ENCODE peak calls at places on chromosomes 3 and 15, in seven cellular contexts. A is IMR-90, F is H9, O is HepG2, X is GM23248, H is H1, U is MM.1S. B is an unnamed sample.

GRCh38 chr3:21738935-21739334 is 12.1 kb downstream of the ZNF385D start:
- DNase-seq in A (no peak), F (no peak), O (no peak), X (no peak), H (no peak), U (no peak), B (no peak)

GRCh38 chr3:146546366-146546965 is 2.1 kb upstream of the PLSCR1 start:
- DNase-seq in A (no peak), F (no peak), O (no peak), X (no peak), H (no peak), U (peak), B (no peak)

GRCh38 chr3:178623666-178624255 is 87.5 kb downstream of the KCNMB2 start:
- DNase-seq in A (no peak), F (no peak), O (no peak), X (no peak), H (no peak), U (no peak), B (peak)

GRCh38 chr3:12898980-12899755 is 57.8 kb upstream of the RPL32 start:
- DNase-seq in A (no peak), F (no peak), O (no peak), X (no peak), H (no peak), U (no peak), B (no peak)

GRCh38 chr15:88127477-88127799 is 129.1 kb downstream of the NTRK3 start:
- DNase-seq in A (no peak), F (no peak), O (no peak), X (no peak), H (no peak), U (no peak), B (no peak)

GRCh38 chr3:189459231-189459630 is 172.0 kb upstream of the TP63 start:
- DNase-seq in A (no peak), F (no peak), O (no peak), X (no peak), H (no peak), U (no peak), B (no peak)

GRCh38 chr15:67004142-67004541 is 61.3 kb upstream of the SMAD3 start:
- DNase-seq in A (no peak), F (no peak), O (no peak), X (no peak), H (no peak), U (no peak), B (no peak)

GRCh38 chr3:24288538-24289236 is 206.0 kb downstream of the THRB start:
- DNase-seq in A (no peak), F (no peak), O (no peak), X (no peak), H (no peak), U (no peak), B (peak)

GRCh38 chr3:23567917-23568316 is 237.8 kb upstream of the UBE2E1 start:
- DNase-seq in A (peak), F (no peak), O (no peak), X (peak), H (no peak), U (peak), B (peak)

GRCh38 chr15:41690636-41691035 is 30.4 kb downstream of the MGA start:
- DNase-seq in A (no peak), F (no peak), O (peak), X (no peak), H (no peak), U (no peak), B (no peak)

GRCh38 chr3:64152100-64152499 is 73.2 kb downstream of the PRICKLE2 start:
- DNase-seq in A (peak), F (no peak), O (no peak), X (peak), H (no peak), U (no peak), B (peak)

GRCh38 chr3:125585595-125586223 is 9.6 kb downstream of the OSBPL11 start:
- DNase-seq in A (peak), F (peak), O (peak), X (peak), H (peak), U (peak), B (peak)

GRCh38 chr15:45402955-45403892 is 24.9 kb upstream of the GATM start:
- DNase-seq in A (peak), F (no peak), O (no peak), X (peak), H (peak), U (peak), B (peak)

GRCh38 chr3:43019168-43019765 is 40.2 kb downstream of the GASK1A start:
- DNase-seq in A (no peak), F (no peak), O (no peak), X (peak), H (no peak), U (no peak), B (peak)

GRCh38 chr3:58874248-58874741 is 175.5 kb downstream of the CFAP20DC start:
- DNase-seq in A (peak), F (no peak), O (no peak), X (peak), H (no peak), U (no peak), B (no peak)

GRCh38 chr3:69320867-69321266 is 65.0 kb downstream of the FRMD4B start:
- DNase-seq in A (no peak), F (no peak), O (no peak), X (no peak), H (no peak), U (peak), B (no peak)

GRCh38 chr15:71043373-71043772 is 71.9 kb upstream of the THSD4 start:
- DNase-seq in A (peak), F (no peak), O (no peak), X (peak), H (no peak), U (no peak), B (peak)

GRCh38 chr3:125061170-125061569 is 5.4 kb upstream of the HEG1 start:
- DNase-seq in A (peak), F (no peak), O (no peak), X (peak), H (no peak), U (no peak), B (peak)

GRCh38 chr15:60396964-60397771 is 618 bp downstream of the ANXA2 start:
- DNase-seq in A (peak), F (peak), O (no peak), X (peak), H (peak), U (peak), B (peak)

GRCh38 chr3:193637831-193638230 is 44.8 kb downstream of the OPA1 start:
- DNase-seq in A (no peak), F (no peak), O (no peak), X (no peak), H (no peak), U (no peak), B (no peak)

GRCh38 chr3:190848891-190849290 is 13.6 kb downstream of the GMNC start:
- DNase-seq in A (no peak), F (no peak), O (no peak), X (peak), H (no peak), U (no peak), B (no peak)

GRCh38 chr15:59208850-59209249 is 2.2 kb downstream of the LDHAL6B start:
- DNase-seq in A (no peak), F (no peak), O (no peak), X (peak), H (no peak), U (no peak), B (no peak)

GRCh38 chr3:134651347-134652041 is 672 bp upstream of the KY start:
- DNase-seq in A (peak), F (no peak), O (no peak), X (peak), H (no peak), U (peak), B (peak)

GRCh38 chr3:114308830-114309229 is 15.0 kb downstream of the TIGIT start:
- DNase-seq in A (no peak), F (no peak), O (no peak), X (no peak), H (no peak), U (peak), B (no peak)

GRCh38 chr15:80403712-80404056 is 498 bp upstream of the ARNT2 start:
- DNase-seq in A (no peak), F (peak), O (no peak), X (no peak), H (peak), U (no peak), B (no peak)

GRCh38 chr3:195803309-195803908 is 8.3 kb downstream of the MUC4 start:
- DNase-seq in A (no peak), F (no peak), O (no peak), X (peak), H (no peak), U (no peak), B (no peak)

GRCh38 chr3:126911162-126912026 is 71.5 kb upstream of the PLXNA1 start:
- DNase-seq in A (peak), F (peak), O (peak), X (peak), H (no peak), U (peak), B (peak)

GRCh38 chr15:90829942-90830440 is 38.4 kb upstream of the FURIN start:
- DNase-seq in A (no peak), F (no peak), O (no peak), X (no peak), H (no peak), U (no peak), B (peak)

GRCh38 chr3:161796312-161796711 is 299.7 kb downstream of the OTOL1 start:
- DNase-seq in A (no peak), F (no peak), O (no peak), X (no peak), H (no peak), U (no peak), B (no peak)

GRCh38 chr3:173889522-173890055 is 492.0 kb downstream of the NLGN1 start:
- DNase-seq in A (peak), F (no peak), O (no peak), X (peak), H (no peak), U (no peak), B (peak)

GRCh38 chr3:85081191-85081895 is 122.6 kb downstream of the CADM2 start:
- DNase-seq in A (peak), F (no peak), O (no peak), X (no peak), H (no peak), U (no peak), B (peak)

GRCh38 chr3:43856351-43856750 is 165.6 kb downstream of the ABHD5 start:
- DNase-seq in A (no peak), F (peak), O (no peak), X (no peak), H (no peak), U (no peak), B (no peak)

GRCh38 chr3:14127516-14128161 is 2.8 kb downstream of the TMEM43 start:
- DNase-seq in A (no peak), F (peak), O (no peak), X (no peak), H (no peak), U (no peak), B (no peak)

DNA sequence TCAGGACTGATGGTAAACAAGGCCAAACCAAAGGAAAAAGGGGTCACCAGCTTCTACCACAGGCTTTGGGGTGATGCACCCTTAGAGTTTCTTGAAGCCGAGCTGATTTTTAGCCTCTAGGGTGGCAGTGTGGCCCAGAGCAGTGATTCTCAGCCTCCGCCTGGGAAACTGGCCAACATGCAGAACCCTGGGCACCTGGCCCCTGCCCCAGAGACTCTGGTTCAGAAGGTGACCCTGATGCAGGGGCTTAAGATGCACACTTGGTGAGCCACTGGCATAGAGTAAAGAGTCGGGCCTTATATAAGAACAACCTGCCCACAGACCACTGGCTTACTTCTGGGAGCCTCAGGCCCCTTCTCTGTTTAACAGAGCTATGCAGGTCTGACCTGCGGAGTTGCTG is 44.5 kb downstream of the SYNM start:
- DNase-seq in A (no peak), F (peak), O (no peak), X (no peak), H (no peak), U (no peak), B (no peak)
- H3K9ac ChIP-seq in A (no peak), F (no peak), O (no peak), X (no peak), H (no peak), U (peak), B (no peak)

GRCh38 chr3:33273628-33274027 is 3.6 kb upstream of the FBXL2 start:
- DNase-seq in A (no peak), F (no peak), O (no peak), X (no peak), H (no peak), U (no peak), B (no peak)

GRCh38 chr3:33277193-33277882 is at the start of gene FBXL2:
- DNase-seq in A (peak), F (peak), O (peak), X (peak), H (peak), U (peak), B (peak)

GRCh38 chr3:33278106-33278672 is 947 bp downstream of the FBXL2 start:
- DNase-seq in A (no peak), F (no peak), O (no peak), X (peak), H (no peak), U (no peak), B (peak)
- H3K9ac ChIP-seq in A (peak), F (no peak), O (peak), X (peak), H (no peak), U (peak), B (peak)

GRCh38 chr15:64162869-64163661 is at the start of gene PPIB:
- DNase-seq in A (peak), F (peak), O (peak), X (peak), H (peak), U (peak), B (peak)

GRCh38 chr15:64161688-64162477 is 939 bp downstream of the PPIB start:
- DNase-seq in A (no peak), F (no peak), O (no peak), X (no peak), H (no peak), U (peak), B (no peak)

GRCh38 chr15:64162478-64162868 is 349 bp downstream of the PPIB start:
- DNase-seq in A (no peak), F (no peak), O (no peak), X (no peak), H (no peak), U (no peak), B (no peak)

GRCh38 chr15:64164436-64164835 is 1.6 kb upstream of the PPIB start:
- DNase-seq in A (no peak), F (no peak), O (no peak), X (no peak), H (no peak), U (no peak), B (no peak)

DNA sequence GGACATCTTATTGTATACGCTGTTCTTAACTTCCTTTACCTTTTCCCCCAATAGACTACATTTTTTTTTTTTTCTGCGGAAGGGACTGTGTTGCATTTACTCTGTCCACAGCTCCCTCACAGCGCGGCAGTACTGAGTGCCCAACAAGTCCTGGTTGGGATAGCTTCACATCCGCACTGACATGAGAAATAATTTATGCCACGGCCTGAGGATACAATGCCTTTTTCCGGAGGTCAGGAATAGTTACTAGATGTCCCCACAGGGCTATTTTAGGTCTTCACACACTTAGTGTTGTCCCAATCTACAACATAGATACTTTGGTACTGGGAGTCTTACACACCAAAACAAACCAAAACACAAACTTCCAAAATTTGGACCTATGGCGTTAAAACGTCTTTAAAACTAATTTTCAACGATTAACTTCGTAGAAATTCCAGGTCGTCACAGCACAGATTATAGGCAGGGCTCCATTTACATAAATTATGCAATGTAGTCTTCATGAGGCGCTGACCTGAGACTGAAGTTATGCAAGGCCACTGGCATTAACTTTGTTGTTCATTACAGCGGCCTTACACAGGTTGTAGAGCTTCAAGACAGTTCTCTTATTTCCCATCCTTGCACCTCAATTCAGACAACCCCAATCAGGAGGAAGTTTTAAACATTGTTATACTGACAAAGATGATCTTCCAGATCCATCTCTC is 990 bp upstream of the PPIB start:
- DNase-seq in A (no peak), F (no peak), O (peak), X (peak), H (no peak), U (no peak), B (peak)
- H3K9ac ChIP-seq in A (peak), F (no peak), O (peak), X (peak), H (no peak), U (peak), B (peak)

GRCh38 chr3:188230962-188231361 is 77.0 kb downstream of the LPP start:
- DNase-seq in A (peak), F (no peak), O (no peak), X (peak), H (no peak), U (no peak), B (peak)

GRCh38 chr3:188227442-188227841 is 73.5 kb downstream of the LPP start:
- DNase-seq in A (no peak), F (no peak), O (no peak), X (no peak), H (no peak), U (no peak), B (no peak)

GRCh38 chr3:188231454-188231853 is 77.5 kb downstream of the LPP start:
- DNase-seq in A (no peak), F (no peak), O (no peak), X (no peak), H (no peak), U (no peak), B (no peak)

GRCh38 chr3:188229177-188229576 is 75.2 kb downstream of the LPP start:
- DNase-seq in A (no peak), F (no peak), O (no peak), X (no peak), H (no peak), U (no peak), B (no peak)

GRCh38 chr3:188229726-188230125 is 75.8 kb downstream of the LPP start:
- DNase-seq in A (no peak), F (no peak), O (peak), X (no peak), H (no peak), U (no peak), B (no peak)
- H3K9ac ChIP-seq in A (no peak), F (no peak), O (no peak), X (no peak), H (no peak), U (no peak), B (no peak)

GRCh38 chr3:33901862-33902563 is 103.6 kb downstream of the PDCD6IP start:
- DNase-seq in A (no peak), F (no peak), O (no peak), X (no peak), H (no peak), U (no peak), B (no peak)
- H3K9ac ChIP-seq in A (no peak), F (no peak), O (no peak), X (no peak), H (no peak), U (no peak), B (no peak)

GRCh38 chr3:49028673-49029562 is at the start of gene IMPDH2:
- DNase-seq in A (peak), F (peak), O (peak), X (peak), H (peak), U (peak), B (peak)

GRCh38 chr3:49027634-49028033 is 1.6 kb downstream of the IMPDH2 start:
- DNase-seq in A (no peak), F (no peak), O (no peak), X (no peak), H (no peak), U (no peak), B (no peak)

GRCh38 chr3:49029563-49029884 is 326 bp upstream of the IMPDH2 start:
- DNase-seq in A (no peak), F (no peak), O (no peak), X (no peak), H (no peak), U (no peak), B (no peak)

GRCh38 chr3:49026536-49026935 is 2.7 kb downstream of the IMPDH2 start:
- DNase-seq in A (no peak), F (no peak), O (no peak), X (no peak), H (no peak), U (no peak), B (no peak)

GRCh38 chr3:49028298-49028672 is 913 bp downstream of the IMPDH2 start:
- DNase-seq in A (no peak), F (no peak), O (no peak), X (no peak), H (no peak), U (no peak), B (no peak)
- H3K9ac ChIP-seq in A (peak), F (peak), O (peak), X (peak), H (peak), U (peak), B (no peak)

DNA sequence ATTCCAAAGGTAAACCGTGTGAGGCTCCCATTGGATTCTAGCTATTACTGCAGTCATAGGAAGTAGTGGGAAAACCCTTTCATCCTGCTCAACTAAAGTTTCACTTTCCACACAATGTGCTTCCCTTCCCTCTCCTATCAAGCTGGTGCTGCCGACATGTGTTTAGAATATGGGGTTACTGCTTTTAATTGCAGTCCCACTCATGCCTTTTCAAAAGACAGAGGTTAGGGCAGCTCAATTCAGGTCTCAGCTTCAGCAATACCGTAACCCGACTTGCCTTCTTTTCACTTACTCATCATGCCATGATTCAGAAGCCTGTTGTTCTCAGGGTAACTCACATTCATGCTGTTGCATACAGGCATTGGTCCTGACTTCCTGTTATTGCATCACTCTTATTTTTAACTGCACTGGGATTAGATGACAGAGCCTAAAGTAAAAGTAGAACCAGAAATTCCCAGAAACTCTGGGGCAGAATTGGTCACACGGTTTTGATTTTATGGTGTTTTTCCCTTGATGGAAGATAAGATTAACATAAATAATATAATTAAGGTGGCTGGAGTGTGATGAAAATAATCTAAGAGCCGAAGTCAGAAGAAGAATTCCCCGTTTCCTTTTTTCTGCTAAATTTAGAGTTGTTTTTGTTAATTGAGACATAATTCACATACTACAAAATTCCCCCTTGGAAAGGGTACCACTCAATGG is 45.7 kb downstream of the C2CD4B start:
- DNase-seq in A (peak), F (no peak), O (peak), X (peak), H (no peak), U (no peak), B (peak)
- H3K9ac ChIP-seq in A (peak), F (no peak), O (peak), X (peak), H (no peak), U (no peak), B (no peak)

GRCh38 chr3:31532587-31533168 is at the start of gene STT3B:
- DNase-seq in A (peak), F (peak), O (peak), X (peak), H (no peak), U (peak), B (peak)

GRCh38 chr3:31539275-31539674 is 6.5 kb downstream of the STT3B start:
- DNase-seq in A (no peak), F (no peak), O (no peak), X (no peak), H (no peak), U (no peak), B (no peak)

GRCh38 chr3:31533169-31533870 is 595 bp downstream of the STT3B start:
- DNase-seq in A (peak), F (peak), O (peak), X (peak), H (peak), U (peak), B (peak)

GRCh38 chr3:31534036-31534435 is 1.3 kb downstream of the STT3B start:
- DNase-seq in A (peak), F (no peak), O (peak), X (peak), H (no peak), U (peak), B (peak)

GRCh38 chr3:31536417-31536991 is 3.8 kb downstream of the STT3B start:
- DNase-seq in A (no peak), F (no peak), O (no peak), X (peak), H (no peak), U (no peak), B (peak)
- H3K9ac ChIP-seq in A (no peak), F (no peak), O (peak), X (no peak), H (no peak), U (no peak), B (no peak)

B was measured in fibroblast of lung.